ENCODE peak calls at places on chromosomes 4 and X, in nine cellular contexts. E is body of pancreas, I is H7, K is mucosa of descending colon, D is NT2/D1, U is choroid plexus epithelial cell, R is AG04449, F is astrocyte of the spinal cord, J is sigmoid colon. Y is an unnamed sample.

GRCh38 chr4:151409470-151410313 is 716 bp downstream of the FHIP1A start:
- DNase-seq in E (peak; percentile 52), I (peak; percentile 76), K (peak; percentile 68), D (peak; percentile 35), U (peak; percentile 39), R (no peak), F (peak; percentile 8), J (peak; percentile 64), Y (no peak)

GRCh38 chrX:69024931-69025330 is 140.3 kb downstream of the PJA1 start:
- DNase-seq in E (peak; percentile 36), I (peak; percentile 50), K (peak; percentile 82), D (no peak), U (peak; percentile 79), R (no peak), F (peak; percentile 41), J (peak; percentile 88), Y (no peak)

GRCh38 chrX:102746134-102746584 is 25.6 kb downstream of the GPRASP3 start:
- DNase-seq in E (peak; percentile 23), I (peak; percentile 52), K (peak; percentile 54), D (no peak), U (peak; percentile 22), R (no peak), F (peak; percentile 11), J (peak; percentile 78), Y (no peak)

GRCh38 chrX:71366674-71367256 is 608 bp downstream of the TAF1 start:
- DNase-seq in E (peak; percentile 15), I (peak; percentile 40), K (peak; percentile 36), D (no peak), U (peak; percentile 30), R (no peak), F (peak; percentile 17), J (no peak), Y (no peak)

GRCh38 chr4:1419708-1420107 is 13.5 kb upstream of the NKX1-1 start:
- DNase-seq in E (no peak), I (peak; percentile 15), K (no peak), D (no peak), U (no peak), R (no peak), F (no peak), J (peak; percentile 4), Y (no peak)

GRCh38 chr4:304987-305680 is at the start of gene ZNF732:
- DNase-seq in E (peak; percentile 37), I (peak; percentile 85), K (no peak), D (peak; percentile 91), U (peak; percentile 94), R (no peak), F (peak; percentile 77), J (no peak), Y (peak; percentile 9)

GRCh38 chr4:5710962-5711478 is at the start of gene EVC:
- DNase-seq in E (peak; percentile 68), I (peak; percentile 92), K (peak; percentile 70), D (peak; percentile 66), U (peak; percentile 82), R (no peak), F (peak; percentile 81), J (peak; percentile 94), Y (no peak)

GRCh38 chr4:123976285-123976684 is 579.7 kb downstream of the SPRY1 start:
- DNase-seq in E (no peak), I (no peak), K (no peak), D (no peak), U (peak; percentile 46), R (no peak), F (peak; percentile 32), J (no peak), Y (no peak)

GRCh38 chr4:105455998-105456397 is 17.9 kb downstream of the PPA2 start:
- DNase-seq in E (no peak), I (no peak), K (no peak), D (no peak), U (no peak), R (no peak), F (no peak), J (no peak), Y (no peak)

GRCh38 chr4:69823481-69824186 is 36.3 kb downstream of the SULT1E1 start:
- DNase-seq in E (peak; percentile 71), I (no peak), K (peak; percentile 83), D (no peak), U (peak; percentile 81), R (no peak), F (peak; percentile 42), J (no peak), Y (no peak)

GRCh38 chr4:65880594-65880993 is 210.3 kb upstream of the EPHA5 start:
- DNase-seq in E (no peak), I (no peak), K (no peak), D (no peak), U (peak; percentile 2), R (no peak), F (no peak), J (no peak), Y (no peak)

DNA sequence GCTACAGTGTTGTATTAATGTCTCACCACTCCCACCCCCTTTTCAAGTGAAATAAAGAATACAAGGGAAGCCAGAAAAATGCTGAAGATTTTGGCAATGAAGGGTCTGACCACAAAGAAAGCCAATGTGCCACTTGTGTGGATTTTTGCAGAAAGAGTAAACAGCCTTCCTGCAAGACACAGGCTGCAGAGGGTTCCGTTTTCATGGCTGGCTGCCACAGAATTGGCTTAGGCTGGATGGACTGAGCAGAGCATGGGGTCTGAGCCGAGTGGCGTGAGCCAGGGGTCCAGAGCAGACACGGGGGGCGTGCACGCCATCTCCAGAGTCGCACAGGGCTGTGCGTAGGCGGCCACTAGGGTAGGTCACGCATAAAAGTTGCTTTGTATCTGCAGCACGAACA is 69.2 kb downstream of the MTNR1A start:
- DNase-seq in E (no peak), I (peak; percentile 42), K (no peak), D (no peak), U (peak; percentile 12), R (no peak), F (peak; percentile 22), J (no peak), Y (no peak)
- H3K4me3 ChIP-seq in E (no peak overlapping the region), I (no peak overlapping the region), K (no peak overlapping the region), D (no peak overlapping the region), U (no peak overlapping the region), R (peak overlapping the region; percentile 20), F (no peak overlapping the region), J (peak overlapping the region; percentile 44), Y (peak overlapping the region; percentile 11)

GRCh38 chrX:140762061-140762460 is 52.5 kb downstream of the LINC00632 start:
- DNase-seq in E (peak; percentile 35), I (peak; percentile 29), K (no peak), D (no peak), U (peak; percentile 81), R (no peak), F (peak; percentile 68), J (peak; percentile 61), Y (no peak)

GRCh38 chrX:140765043-140765784 is 55.7 kb downstream of the LINC00632 start:
- DNase-seq in E (no peak), I (peak; percentile 8), K (no peak), D (no peak), U (peak; percentile 51), R (no peak), F (peak; percentile 38), J (peak; percentile 58), Y (no peak)

GRCh38 chrX:140766024-140766611 is 56.6 kb downstream of the LINC00632 start:
- DNase-seq in E (peak; percentile 26), I (peak; percentile 28), K (no peak), D (no peak), U (peak; percentile 72), R (no peak), F (peak; percentile 74), J (peak; percentile 61), Y (no peak)

GRCh38 chrX:140767646-140768045 is 58.1 kb downstream of the LINC00632 start:
- DNase-seq in E (no peak), I (no peak), K (no peak), D (no peak), U (no peak), R (no peak), F (no peak), J (no peak), Y (no peak)

GRCh38 chrX:140764401-140764919 is 54.9 kb downstream of the LINC00632 start:
- DNase-seq in E (peak; percentile 21), I (peak; percentile 68), K (peak; percentile 15), D (no peak), U (peak; percentile 41), R (no peak), F (peak; percentile 44), J (peak; percentile 59), Y (no peak)
- H3K4me3 ChIP-seq in E (peak overlapping the region; percentile 10), I (peak overlapping the region; percentile 70), K (no peak overlapping the region), D (peak overlapping the region; percentile 54), U (peak overlapping the region; percentile 69), R (peak overlapping the region; percentile 67), F (peak overlapping the region; percentile 61), J (peak overlapping the region; percentile 45), Y (peak overlapping the region; percentile 64)

GRCh38 chr4:38858097-38858420 is 1.4 kb upstream of the TLR6 start:
- DNase-seq in E (no peak), I (no peak), K (no peak), D (no peak), U (no peak), R (no peak), F (no peak), J (no peak), Y (no peak)
- H3K4me3 ChIP-seq in E (no peak overlapping the region), I (no peak overlapping the region), K (no peak overlapping the region), D (no peak overlapping the region), U (no peak overlapping the region), R (no peak overlapping the region), F (no peak overlapping the region), J (no peak overlapping the region), Y (no peak overlapping the region)

DNA sequence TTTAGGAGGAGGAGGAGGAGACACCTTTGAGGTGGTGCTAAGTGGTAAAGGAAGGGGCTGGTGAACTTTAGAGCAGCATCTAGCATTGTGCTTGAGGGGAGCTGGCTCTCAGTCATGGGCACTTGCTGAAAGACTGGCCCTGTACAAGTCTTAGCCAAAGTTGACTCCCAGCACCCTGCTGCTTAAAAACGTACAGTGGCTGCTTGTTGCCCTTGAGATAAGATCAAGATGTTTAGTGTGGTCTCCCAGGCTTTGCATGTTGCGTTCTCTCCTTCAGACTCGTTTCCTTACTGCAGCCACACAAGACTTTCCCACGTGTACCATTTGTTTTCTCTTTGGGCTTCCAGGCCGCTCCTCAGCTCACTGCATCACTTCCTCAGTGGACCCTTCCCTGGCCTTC is 1.8 kb downstream of the MED28 start:
- DNase-seq in E (no peak), I (no peak), K (no peak), D (no peak), U (no peak), R (no peak), F (no peak), J (no peak), Y (no peak)
- H3K4me3 ChIP-seq in E (no peak overlapping the region), I (no peak overlapping the region), K (no peak overlapping the region), D (peak overlapping the region; percentile 21), U (no peak overlapping the region), R (peak overlapping the region; percentile 15), F (no peak overlapping the region), J (peak overlapping the region; percentile 60), Y (no peak overlapping the region)

Y was measured in BJ.